ENCODE peak calls at places on chromosomes 11 and 22, in five cellular contexts. V is epithelial cell of prostate; B is NCI-H1092; Q is CD4-positive, CD25-positive, alpha-beta regulatory T cell; K is left colon. M is an unnamed sample.

GRCh38 chr22:50016988-50017700 is 4.6 kb upstream of the IL17REL start:
- DNase-seq in B (no peak), V (no peak), K (no peak), Q (peak), M (no peak)

GRCh38 chr11:57903441-57904123 is 120.1 kb upstream of the OR9Q1 start:
- DNase-seq in V (peak), K (peak), B (no peak), Q (peak), M (no peak)

GRCh38 chr11:67277231-67277961 is 11.1 kb downstream of the GRK2 start:
- DNase-seq in Q (peak), V (no peak), K (peak), B (no peak), M (peak)

GRCh38 chr11:128328955-128329551 is 258.3 kb downstream of the ETS1 start:
- DNase-seq in V (no peak), B (no peak), Q (peak), K (no peak), M (no peak)

GRCh38 chr22:45769569-45770210 is 98.1 kb downstream of the ATXN10 start:
- DNase-seq in K (no peak), B (no peak), V (no peak), Q (no peak), M (no peak)

GRCh38 chr11:92225563-92226308 is 1.1 kb downstream of the FAT3 start:
- DNase-seq in B (no peak), K (no peak), V (no peak), Q (no peak), M (peak)

GRCh38 chr11:2975594-2975993 is 16.5 kb downstream of the NAP1L4 start:
- DNase-seq in B (no peak), K (peak), V (no peak), Q (peak), M (no peak)

GRCh38 chr11:125451400-125452124 is 44.5 kb downstream of the FEZ1 start:
- DNase-seq in V (no peak), B (peak), Q (no peak), K (peak), M (no peak)

GRCh38 chr22:36086170-36086490 is 57.5 kb upstream of the RBFOX2 start:
- DNase-seq in Q (no peak), V (no peak), B (no peak), K (no peak), M (no peak)

GRCh38 chr11:43718373-43718772 is 37.8 kb downstream of the HSD17B12 start:
- DNase-seq in K (no peak), V (no peak), Q (no peak), B (no peak), M (no peak)

GRCh38 chr11:46524201-46524600 is 69.6 kb downstream of the AMBRA1 start:
- DNase-seq in Q (no peak), K (peak), V (no peak), B (no peak), M (no peak)

GRCh38 chr11:62176766-62177165 is 13.2 kb upstream of the SCGB1D1 start:
- DNase-seq in K (no peak), Q (no peak), B (no peak), V (no peak), M (no peak)

GRCh38 chr11:71310184-71310583 is 57.8 kb upstream of the SHANK2 start:
- DNase-seq in V (no peak), B (no peak), K (no peak), Q (no peak), M (no peak)